ENCODE peak calls at places on chromosome 14, in seven cellular contexts. A, D, N, X, Q, J and O are unnamed samples.

GRCh38 chr14:73460691-73461127 is 2.4 kb upstream of the NUMB start:
- DNase-seq in A (no peak), D (no peak), N (no peak), X (no peak), Q (no peak), J (no peak), O (no peak)

GRCh38 chr14:72692678-72693077 is 201.2 kb downstream of the DPF3 start:
- DNase-seq in A (no peak), D (no peak), N (no peak), X (no peak), Q (no peak), J (no peak), O (no peak)

GRCh38 chr14:21711360-21711961 is 37.8 kb upstream of the OR4E1 start:
- DNase-seq in A (no peak), D (no peak), N (no peak), X (no peak), Q (no peak), J (peak; percentile 5), O (no peak)

GRCh38 chr14:88535149-88535548 is 19.7 kb downstream of the PTPN21 start:
- DNase-seq in A (no peak), D (no peak), N (no peak), X (no peak), Q (no peak), J (no peak), O (no peak)

GRCh38 chr14:90655829-90656228 is 160.4 kb downstream of the TTC7B start:
- DNase-seq in A (no peak), D (no peak), N (no peak), X (no peak), Q (no peak), J (no peak), O (no peak)

GRCh38 chr14:51552768-51553426 is 98.8 kb upstream of the FRMD6 start:
- DNase-seq in A (peak; percentile 22), D (no peak), N (no peak), X (no peak), Q (no peak), J (no peak), O (no peak)

GRCh38 chr14:36747411-36748184 is 85.9 kb downstream of the PAX9 start:
- DNase-seq in A (no peak), D (no peak), N (no peak), X (no peak), Q (no peak), J (no peak), O (no peak)

GRCh38 chr14:27688823-27689444 is 1077.7 kb upstream of the FOXG1 start:
- DNase-seq in A (no peak), D (no peak), N (no peak), X (no peak), Q (no peak), J (no peak), O (no peak)

GRCh38 chr14:81466854-81467253 is 66.7 kb upstream of the STON2 start:
- DNase-seq in A (no peak), D (no peak), N (no peak), X (no peak), Q (no peak), J (no peak), O (no peak)

GRCh38 chr14:34030864-34031263 is 80.0 kb upstream of the EGLN3 start:
- DNase-seq in A (peak; percentile 33), D (no peak), N (no peak), X (no peak), Q (peak; percentile 53), J (peak; percentile 87), O (no peak)

GRCh38 chr14:87013583-87013982 is 979.4 kb downstream of the GALC start:
- DNase-seq in A (no peak), D (no peak), N (no peak), X (no peak), Q (no peak), J (no peak), O (no peak)

GRCh38 chr14:55782166-55782565 is 202.2 kb downstream of the KTN1 start:
- DNase-seq in A (no peak), D (no peak), N (no peak), X (no peak), Q (no peak), J (no peak), O (no peak)

GRCh38 chr14:97282644-97283403 is 485.6 kb downstream of the VRK1 start:
- DNase-seq in A (no peak), D (no peak), N (no peak), X (no peak), Q (no peak), J (no peak), O (no peak)

GRCh38 chr14:78524766-78525165 is 354.6 kb downstream of the NRXN3 start:
- DNase-seq in A (no peak), D (no peak), N (no peak), X (no peak), Q (no peak), J (no peak), O (no peak)

GRCh38 chr14:35140718-35141581 is 18.6 kb downstream of the PRORP start:
- DNase-seq in A (no peak), D (no peak), N (no peak), X (no peak), Q (no peak), J (no peak), O (no peak)

GRCh38 chr14:55911794-55912193 is 206.4 kb upstream of the PELI2 start:
- DNase-seq in A (no peak), D (no peak), N (no peak), X (no peak), Q (no peak), J (no peak), O (no peak)

GRCh38 chr14:74414793-74415437 is 11.1 kb downstream of the SYNDIG1L start:
- DNase-seq in A (no peak), D (no peak), N (no peak), X (no peak), Q (no peak), J (no peak), O (no peak)

GRCh38 chr14:36513451-36514277 is 6.4 kb downstream of the NKX2-1 start:
- DNase-seq in A (no peak), D (no peak), N (no peak), X (no peak), Q (no peak), J (no peak), O (no peak)